ENCODE peak calls at places on chromosome 4, in six cellular contexts. Q is astrocyte; A is CD8-positive, alpha-beta T cell; B is Peyer's patch; J is GM23338; K is heart right ventricle. I is an unnamed sample. For H3K4me1, the result is how much of the 10 kb centered on the place peaks cover.

GRCh38 chr4:67499799-67500198 is 45.5 kb downstream of the CENPC start:
- DNase-seq in J (no peak), A (no peak), Q (no peak), B (no peak), K (no peak), I (no peak)

GRCh38 chr4:134906404-134907023 is 704.9 kb upstream of the PABPC4L start:
- DNase-seq in K (no peak), A (no peak), B (no peak), Q (peak), J (peak), I (no peak)

GRCh38 chr4:174828845-174829701 is at the start of gene GLRA3:
- DNase-seq in Q (peak), K (peak), J (peak), B (no peak), A (no peak), I (peak)

GRCh38 chr4:89064848-89065247 is 7.9 kb upstream of the FAM13A start:
- DNase-seq in K (no peak), A (no peak), J (no peak), B (no peak), Q (peak), I (peak)

GRCh38 chr4:86818845-86819244 is 30.3 kb downstream of the SLC10A6 start:
- DNase-seq in K (no peak), B (no peak), Q (no peak), J (peak), A (no peak), I (peak)

GRCh38 chr4:94285666-94286065 is 57.0 kb downstream of the HPGDS start:
- DNase-seq in J (no peak), A (no peak), B (no peak), K (no peak), Q (no peak), I (no peak)

GRCh38 chr4:113901994-113902787 is 77.3 kb downstream of the ARSJ start:
- DNase-seq in K (no peak), Q (no peak), A (peak), B (peak), J (no peak), I (no peak)

GRCh38 chr4:47372561-47372960 is 90.9 kb downstream of the COMMD8 start:
- DNase-seq in K (no peak), A (no peak), J (no peak), Q (no peak), B (no peak), I (no peak)

GRCh38 chr4:188781655-188782054 is 642.4 kb downstream of the TRIML1 start:
- DNase-seq in K (no peak), J (peak), Q (no peak), B (no peak), A (no peak), I (no peak)

GRCh38 chr4:6235012-6235411 is 34.6 kb upstream of the WFS1 start:
- DNase-seq in B (no peak), K (no peak), A (no peak), J (no peak), Q (no peak), I (no peak)

GRCh38 chr4:120870279-120870673 is 52.2 kb downstream of the PRDM5 start:
- DNase-seq in B (no peak), K (no peak), Q (no peak), J (peak), A (no peak), I (no peak)

GRCh38 chr4:37780444-37781133 is 45.9 kb upstream of the PGM2 start:
- DNase-seq in B (no peak), Q (no peak), K (no peak), J (peak), A (peak), I (no peak)

GRCh38 chr4:77022581-77023133 is 53.1 kb downstream of the CCNI start:
- DNase-seq in K (no peak), J (peak), B (no peak), Q (peak), A (no peak), I (peak)

GRCh38 chr4:83109480-83110221 is 4.9 kb downstream of the PLAC8 start:
- DNase-seq in A (no peak), J (peak), B (peak), K (peak), Q (no peak), I (peak)

GRCh38 chr4:157838366-157838765 is 334.5 kb downstream of the GASK1B start:
- DNase-seq in B (no peak), K (no peak), A (no peak), J (no peak), Q (no peak), I (no peak)

GRCh38 chr4:99300934-99301333 is 10.1 kb upstream of the ADH1A start:
- DNase-seq in J (no peak), Q (peak), B (no peak), A (no peak), K (peak), I (peak)

GRCh38 chr4:81632581-81633247 is 161.0 kb upstream of the RASGEF1B start:
- DNase-seq in K (no peak), A (no peak), J (no peak), Q (peak), B (no peak), I (no peak)

GRCh38 chr4:1250921-1251772 is 2.2 kb upstream of the CTBP1 start:
- DNase-seq in J (no peak), A (no peak), B (no peak), Q (no peak), K (no peak), I (no peak)

GRCh38 chr4:46442963-46443362 is 53.0 kb upstream of the GABRA2 start:
- DNase-seq in B (no peak), J (no peak), Q (no peak), A (no peak), K (no peak), I (no peak)

GRCh38 chr4:83197555-83198235 is 83.2 kb upstream of the PLAC8 start:
- DNase-seq in Q (no peak), K (no peak), A (no peak), B (no peak), J (peak), I (no peak)

GRCh38 chr4:176187610-176188009 is 7.8 kb downstream of the SPATA4 start:
- DNase-seq in B (no peak), A (no peak), Q (peak), J (no peak), K (no peak), I (no peak)

GRCh38 chr4:160351018-160351417 is 1248.1 kb downstream of the RAPGEF2 start:
- DNase-seq in A (no peak), J (no peak), K (no peak), Q (no peak), B (no peak), I (no peak)

GRCh38 chr4:39668835-39669234 is 29.1 kb upstream of the UBE2K start:
- DNase-seq in A (no peak), K (no peak), Q (no peak), J (no peak), B (no peak), I (no peak)

GRCh38 chr4:39514888-39515401 is 12.3 kb downstream of the UGDH start:
- DNase-seq in Q (no peak), J (no peak), B (peak), K (no peak), A (no peak), I (peak)

GRCh38 chr4:83582289-83582756 is 46.4 kb downstream of the GPAT3 start:
- DNase-seq in K (peak), B (peak), A (no peak), Q (peak), J (no peak), I (no peak)

GRCh38 chr4:158858410-158859189 is 89.8 kb downstream of the FNIP2 start:
- DNase-seq in K (no peak), A (no peak), B (no peak), Q (peak), J (no peak), I (peak)

GRCh38 chr4:184644553-184645307 is 4.5 kb downstream of the CASP3 start:
- DNase-seq in A (no peak), K (no peak), B (no peak), J (peak), Q (peak), I (no peak)

GRCh38 chr4:26061248-26061986 is 147.4 kb downstream of the SMIM20 start:
- DNase-seq in K (no peak), A (no peak), J (peak), B (no peak), Q (peak), I (peak)

GRCh38 chr4:15562114-15562513 is 92.4 kb downstream of the CC2D2A start:
- DNase-seq in J (no peak), A (no peak), B (no peak), K (no peak), Q (no peak), I (no peak)

GRCh38 chr4:139617702-139618490 is 47.7 kb upstream of the MGST2 start:
- DNase-seq in K (no peak), B (no peak), J (peak), Q (no peak), A (no peak), I (no peak)

GRCh38 chr4:173507471-173508385 is 22.3 kb downstream of the HAND2 start:
- DNase-seq in A (no peak), B (no peak), K (no peak), Q (no peak), J (peak), I (no peak)

GRCh38 chr4:7874838-7875237 is 64.8 kb downstream of the AFAP1 start:
- DNase-seq in B (no peak), K (no peak), A (no peak), Q (no peak), J (no peak), I (no peak)

GRCh38 chr4:7872264-7872771 is 67.3 kb downstream of the AFAP1 start:
- DNase-seq in Q (peak), J (no peak), B (no peak), A (no peak), K (no peak), I (peak)

GRCh38 chr4:7876096-7876993 is 63.3 kb downstream of the AFAP1 start:
- DNase-seq in K (no peak), B (no peak), A (no peak), Q (peak), J (peak), I (no peak)

GRCh38 chr4:7871356-7871755 is 68.3 kb downstream of the AFAP1 start:
- DNase-seq in J (no peak), Q (no peak), A (no peak), B (no peak), K (no peak), I (peak)

DNA sequence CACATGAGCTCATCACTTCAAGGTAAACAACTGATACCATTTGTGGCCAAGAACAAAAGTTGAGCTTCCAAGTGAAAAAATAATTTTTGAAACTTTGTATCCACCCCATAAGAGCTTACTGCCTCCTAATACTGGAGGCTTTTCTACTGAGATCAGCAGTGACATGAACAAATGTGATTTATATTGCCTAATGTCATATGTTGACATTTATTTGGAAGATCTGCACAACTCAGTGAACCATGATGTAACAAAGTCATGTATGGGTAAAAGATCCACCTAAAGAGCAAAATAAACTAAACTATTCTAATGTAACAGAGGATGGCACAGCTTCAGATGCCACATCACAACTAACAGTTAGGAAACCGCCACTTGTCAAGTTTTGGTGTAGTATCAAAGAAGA is 65.8 kb downstream of the AFAP1 start:
- DNase-seq in Q (no peak), A (no peak), K (no peak), B (no peak), J (no peak), I (no peak)
- H3K4me1 ChIP-seq in Q (under half), A (under half), K (under half), B (under half), J (under half), I (half or more)

GRCh38 chr4:10023050-10023419 is 1.7 kb upstream of the SLC2A9 start:
- DNase-seq in Q (no peak), A (no peak), K (no peak), J (no peak), B (no peak), I (no peak)
- H3K4me1 ChIP-seq in Q (under half), A (under half), K (half or more), J (under half), B (under half), I (under half)

GRCh38 chr4:119027815-119028214 is 107.8 kb upstream of the MYOZ2 start:
- DNase-seq in J (no peak), B (no peak), Q (no peak), A (no peak), K (no peak), I (no peak)
- H3K4me1 ChIP-seq in J (under half), B (under half), Q (under half), A (under half), K (under half), I (under half)

DNA sequence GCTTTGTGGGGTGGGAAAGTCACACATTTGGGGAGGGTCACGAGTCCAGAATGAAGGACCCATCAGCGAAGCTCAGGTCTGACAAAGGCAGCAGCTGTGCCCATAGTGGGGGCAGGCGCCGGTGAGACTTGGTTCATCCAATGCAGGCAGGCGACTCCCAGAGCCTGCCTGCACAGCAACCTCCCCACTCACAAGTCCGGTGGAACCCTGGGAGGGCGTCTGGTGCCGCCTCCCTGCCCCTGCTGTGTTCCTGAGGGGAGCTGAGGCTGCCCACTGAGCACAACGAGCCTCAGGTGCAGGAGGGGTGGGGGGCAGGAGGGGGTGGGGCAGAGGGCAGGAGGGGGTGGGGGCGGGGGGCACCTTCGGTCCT is 13.7 kb downstream of the LRPAP1 start:
- DNase-seq in K (no peak), J (no peak), B (no peak), A (no peak), Q (no peak), I (no peak)
- H3K4me1 ChIP-seq in K (under half), J (under half), B (under half), A (under half), Q (under half), I (under half)

GRCh38 chr4:123405212-123405856 is 8.7 kb downstream of the SPRY1 start:
- DNase-seq in Q (no peak), B (no peak), A (no peak), K (no peak), J (no peak), I (no peak)
- H3K4me1 ChIP-seq in Q (under half), B (under half), A (under half), K (half or more), J (half or more), I (under half)

GRCh38 chr4:17665852-17666251 is 51.4 kb downstream of the MED28 start:
- DNase-seq in J (no peak), Q (no peak), B (no peak), K (no peak), A (no peak), I (no peak)
- H3K4me1 ChIP-seq in J (under half), Q (under half), B (under half), K (under half), A (under half), I (under half)